ENCODE peak calls at places on chromosomes 11 and 22, in four cellular contexts. One of them, this sample, is unnamed.
A peak's percentile ranks its signal among the peaks of the same experiment; 100 is the strongest.

GRCh38 chr11:64568584-64569140 is 22.4 kb upstream of the SLC22A12 start:
- DNase-seq in ELR: no peak
- DNase-seq in GM04504: no peak
- DNase-seq in NCI-H1436: no peak
- DNase-seq in this sample: no peak

GRCh38 chr11:44351898-44352498 is 42.1 kb upstream of the ALX4 start:
- DNase-seq in ELR: peak; percentile 8
- DNase-seq in NCI-H1436: no peak
- DNase-seq in GM04504: no peak
- DNase-seq in this sample: no peak

GRCh38 chr11:102269927-102270326 is 47.4 kb upstream of the BIRC3 start:
- DNase-seq in NCI-H1436: no peak
- DNase-seq in GM04504: no peak
- DNase-seq in ELR: peak; percentile 77
- DNase-seq in this sample: no peak

GRCh38 chr11:80595011-80595410 is 1154.2 kb upstream of the TENM4 start:
- DNase-seq in GM04504: no peak
- DNase-seq in ELR: no peak
- DNase-seq in NCI-H1436: no peak
- DNase-seq in this sample: no peak

GRCh38 chr22:20239063-20239950 is 28.8 kb downstream of the RTN4R start:
- DNase-seq in GM04504: no peak
- DNase-seq in ELR: peak; percentile 42
- DNase-seq in NCI-H1436: no peak
- DNase-seq in this sample: no peak

GRCh38 chr22:40709752-40710413 is 30.6 kb downstream of the MCHR1 start:
- DNase-seq in GM04504: no peak
- DNase-seq in NCI-H1436: no peak
- DNase-seq in ELR: no peak
- DNase-seq in this sample: peak; percentile 68

GRCh38 chr22:49097966-49098365 is 729.7 kb downstream of the BRD1 start:
- DNase-seq in NCI-H1436: no peak
- DNase-seq in ELR: no peak
- DNase-seq in GM04504: no peak
- DNase-seq in this sample: no peak

GRCh38 chr11:8352852-8353505 is 89.3 kb upstream of the LMO1 start:
- DNase-seq in GM04504: no peak
- DNase-seq in ELR: no peak
- DNase-seq in NCI-H1436: no peak
- DNase-seq in this sample: no peak

This sample was measured in NCI-H1694.